ENCODE peak calls at places on chromosomes 6 and 20, in six cellular contexts. Q is A549, Z is K562, A is GM12878, Y is endothelial cell of umbilical vein, V is HepG2. M is an unnamed sample.

GRCh38 chr6:89436226-89436625 is 3.3 kb downstream of the ANKRD6 start:
- DNase-seq in V (no peak), A (no peak), Z (no peak), Q (no peak), Y (peak; percentile 44), M (no peak)

GRCh38 chr20:24798930-24799705 is 150.0 kb upstream of the CST7 start:
- DNase-seq in Q (no peak), Y (no peak), Z (no peak), V (no peak), A (no peak), M (no peak)

GRCh38 chr6:7532821-7533220 is 8.7 kb upstream of the DSP start:
- DNase-seq in A (no peak), Q (no peak), V (no peak), Z (no peak), Y (no peak), M (no peak)

GRCh38 chr20:62142252-62143117 is 709 bp downstream of the PSMA7 start:
- DNase-seq in Z (no peak), A (no peak), Q (no peak), Y (peak; percentile 20), V (no peak), M (peak; percentile 36)

GRCh38 chr6:25172819-25173218 is 106.4 kb upstream of the CARMIL1 start:
- DNase-seq in Z (no peak), Q (no peak), A (no peak), V (no peak), Y (no peak), M (no peak)

GRCh38 chr20:31918471-31919105 is 33.3 kb downstream of the PDRG1 start:
- DNase-seq in A (no peak), Z (no peak), Q (no peak), Y (no peak), V (no peak), M (no peak)

GRCh38 chr6:168145747-168146596 is 67.0 kb upstream of the FRMD1 start:
- DNase-seq in V (no peak), Q (no peak), A (no peak), Y (no peak), Z (no peak), M (no peak)

GRCh38 chr6:56913276-56914138 is 41.4 kb upstream of the BEND6 start:
- DNase-seq in Y (no peak), A (no peak), Q (no peak), Z (no peak), V (no peak), M (no peak)

GRCh38 chr6:34248198-34248726 is 544 bp downstream of the SMIM29 start:
- DNase-seq in A (no peak), Y (peak; percentile 40), Z (peak; percentile 63), Q (no peak), V (peak; percentile 35), M (peak; percentile 55)

GRCh38 chr6:11241793-11242201 is 9.3 kb upstream of the NEDD9 start:
- DNase-seq in Q (no peak), A (no peak), Y (peak; percentile 41), Z (peak; percentile 32), V (peak; percentile 86), M (no peak)

GRCh38 chr6:156826290-156826955 is 49.2 kb downstream of the ARID1B start:
- DNase-seq in Z (no peak), Y (no peak), Q (no peak), V (no peak), A (no peak), M (no peak)

GRCh38 chr6:55913213-55914195 is 38.1 kb upstream of the BMP5 start:
- DNase-seq in A (no peak), Q (no peak), Y (no peak), Z (no peak), V (no peak), M (peak; percentile 23)

GRCh38 chr6:109958626-109959025 is 19.5 kb upstream of the GPR6 start:
- DNase-seq in Q (no peak), Y (no peak), A (no peak), Z (no peak), V (no peak), M (no peak)

GRCh38 chr6:136113736-136114173 is 136.4 kb downstream of the MTFR2 start:
- DNase-seq in V (no peak), Y (peak; percentile 89), Z (no peak), A (no peak), Q (no peak), M (peak; percentile 76)

GRCh38 chr6:16102208-16102607 is 26.7 kb upstream of the MYLIP start:
- DNase-seq in Y (no peak), V (no peak), A (no peak), Q (no peak), Z (no peak), M (no peak)

GRCh38 chr20:13286600-13286999 is 65.5 kb downstream of the ISM1 start:
- DNase-seq in V (no peak), Z (no peak), A (no peak), Q (no peak), Y (no peak), M (no peak)

GRCh38 chr20:43723194-43723593 is 3.6 kb downstream of the GTSF1L start:
- DNase-seq in Z (no peak), V (no peak), A (no peak), Y (no peak), Q (no peak), M (no peak)

GRCh38 chr20:43721429-43722152 is 5.2 kb downstream of the GTSF1L start:
- DNase-seq in Y (no peak), Z (no peak), V (no peak), Q (no peak), A (no peak), M (no peak)

GRCh38 chr20:43721097-43721428 is 5.7 kb downstream of the GTSF1L start:
- DNase-seq in Z (no peak), A (no peak), Q (no peak), Y (no peak), V (no peak), M (no peak)

GRCh38 chr20:43723735-43724134 is 3.1 kb downstream of the GTSF1L start:
- DNase-seq in Z (no peak), Q (no peak), V (no peak), A (no peak), Y (no peak), M (no peak)

GRCh38 chr20:43722153-43722505 is 4.7 kb downstream of the GTSF1L start:
- DNase-seq in V (no peak), A (no peak), Y (no peak), Q (no peak), Z (no peak), M (no peak)
- TF ChIP-seq MYC in V (no peak), A (no peak), Y (no peak), Q (no peak), Z (no peak), M (no peak)

DNA sequence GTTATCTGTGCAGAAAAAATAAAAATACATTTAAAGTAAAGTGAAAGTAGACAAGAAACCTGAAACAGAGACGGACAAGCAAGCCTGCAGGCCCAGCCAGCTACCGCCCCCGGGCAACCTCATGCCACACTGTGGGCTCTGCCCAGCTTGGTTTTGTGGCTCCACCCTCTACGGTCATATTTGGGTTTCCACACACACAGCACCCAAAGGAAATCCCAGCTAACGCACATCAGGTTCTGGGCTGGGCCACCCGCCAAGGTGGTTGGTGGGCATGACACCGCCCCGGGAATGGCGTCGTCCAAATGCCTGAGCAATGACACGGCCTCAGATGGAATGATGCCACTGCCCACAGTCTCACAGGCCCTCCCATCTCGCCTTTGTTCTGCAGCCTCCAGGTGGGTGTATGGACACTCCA is 22.9 kb downstream of the FAM110A start:
- DNase-seq in Y (no peak), Z (no peak), A (no peak), Q (peak; percentile 72), V (no peak), M (no peak)
- TF ChIP-seq MAX in Y (no peak), Z (no peak), A (no peak), Q (peak; percentile 52), V (no peak), M (no peak)

GRCh38 chr6:126427713-126428112 is 87.8 kb downstream of the CENPW start:
- DNase-seq in A (no peak), Q (no peak), Z (no peak), V (peak; percentile 15), Y (no peak), M (no peak)

GRCh38 chr6:126419901-126420300 is 80.0 kb downstream of the CENPW start:
- DNase-seq in Y (no peak), A (no peak), Q (no peak), V (no peak), Z (no peak), M (no peak)

GRCh38 chr6:126422912-126423311 is 83.0 kb downstream of the CENPW start:
- DNase-seq in A (no peak), Z (no peak), V (no peak), Q (no peak), Y (no peak), M (peak; percentile 7)
- TF ChIP-seq CTCF in A (no peak), Z (no peak), V (no peak), Q (peak; percentile 15), Y (no peak), M (no peak)

GRCh38 chr6:113843500-113844068 is 13.6 kb upstream of the MARCKS start:
- DNase-seq in Y (no peak), V (no peak), A (no peak), Z (no peak), Q (no peak), M (no peak)
- TF ChIP-seq MYC in Y (no peak), V (no peak), A (no peak), Z (no peak), Q (no peak), M (no peak)

GRCh38 chr6:20998748-20999448 is 464.6 kb downstream of the CDKAL1 start:
- DNase-seq in Y (no peak), Q (no peak), A (no peak), V (no peak), Z (no peak), M (no peak)

GRCh38 chr6:21005816-21006553 is 471.7 kb downstream of the CDKAL1 start:
- DNase-seq in Y (peak; percentile 94), Z (no peak), V (peak; percentile 64), Q (peak; percentile 30), A (peak; percentile 40), M (no peak)

GRCh38 chr6:21000391-21000801 is 466.1 kb downstream of the CDKAL1 start:
- DNase-seq in Q (no peak), Y (no peak), Z (no peak), V (no peak), A (no peak), M (no peak)

GRCh38 chr6:21001736-21002135 is 467.5 kb downstream of the CDKAL1 start:
- DNase-seq in Z (no peak), Y (no peak), A (no peak), Q (no peak), V (no peak), M (no peak)

DNA sequence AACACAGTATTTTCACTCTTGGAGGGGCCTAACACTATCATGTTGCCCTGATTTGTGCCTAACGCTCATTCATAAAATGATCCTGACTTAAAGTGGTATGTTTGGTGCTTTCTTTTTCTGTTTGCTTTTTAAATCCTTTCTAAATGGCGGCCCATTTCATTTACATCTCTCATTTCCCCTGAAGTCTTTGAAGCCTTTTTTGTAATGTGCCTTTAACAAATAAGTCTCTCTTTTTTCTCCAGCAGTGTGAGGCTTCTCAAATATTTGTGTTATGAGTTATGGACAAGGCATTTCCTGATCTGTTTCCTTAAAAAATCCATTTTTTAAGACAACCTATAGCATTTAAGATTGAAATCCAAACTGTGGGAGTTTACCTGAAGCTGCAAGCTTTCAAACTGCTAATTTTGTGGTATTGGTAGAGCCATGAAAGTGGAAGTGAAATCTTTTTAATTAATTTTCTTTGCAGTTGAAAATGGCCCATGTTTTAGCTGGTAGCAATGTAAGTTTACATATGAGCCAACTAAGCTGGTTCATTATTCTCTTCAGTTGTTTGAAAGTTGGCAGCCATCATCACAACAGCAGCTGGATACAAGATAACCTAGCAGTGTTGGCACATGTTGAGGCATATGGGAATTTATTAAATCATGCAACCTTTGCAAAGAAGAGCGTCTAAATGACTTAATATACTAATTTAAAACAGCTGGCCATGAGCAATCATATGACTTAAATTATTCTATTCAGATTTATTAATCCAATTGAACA is 469.7 kb downstream of the CDKAL1 start:
- DNase-seq in V (peak; percentile 99), Q (peak; percentile 10), Y (peak; percentile 93), A (peak; percentile 72), Z (no peak), M (no peak)
- TF ChIP-seq MAX in V (peak; percentile 22), Q (no peak), Y (no peak), A (no peak), Z (no peak), M (no peak)

M was measured in NB4.